ENCODE peak calls at places on chromosomes 6 and 20, in ten cellular contexts. U, K, G, B, F, H, R, P, E and C are unnamed samples.

GRCh38 chr6:150233797-150234399 is 91.1 kb downstream of the PPP1R14C start:
- DNase-seq in B (no peak), K (no peak), P (no peak), H (no peak), G (no peak), F (no peak), R (no peak), U (no peak), E (no peak), C (no peak)

GRCh38 chr20:5039255-5039657 is 37.9 kb upstream of the SLC23A2 start:
- DNase-seq in K (no peak), R (no peak), E (no peak), P (no peak), U (no peak), H (no peak), F (no peak), G (no peak), B (no peak), C (no peak)

GRCh38 chr6:167791780-167792478 is 34.8 kb upstream of the AFDN start:
- DNase-seq in H (no peak), G (no peak), K (no peak), E (no peak), U (no peak), P (no peak), F (no peak), B (no peak), R (no peak), C (no peak)

GRCh38 chr6:97394160-97394748 is 111.2 kb upstream of the MMS22L start:
- DNase-seq in E (peak; percentile 7), H (peak; percentile 66), F (peak; percentile 1), G (peak; percentile 11), U (no peak), P (peak; percentile 8), B (peak; percentile 30), K (peak; percentile 52), R (peak; percentile 47), C (peak; percentile 53)

GRCh38 chr20:33287884-33288283 is 4.9 kb downstream of the BPIFB1 start:
- DNase-seq in F (no peak), U (no peak), E (no peak), G (no peak), K (no peak), B (no peak), R (no peak), H (no peak), P (no peak), C (no peak)

GRCh38 chr20:49259284-49259683 is 18.6 kb downstream of the ZNFX1 start:
- DNase-seq in F (no peak), K (no peak), B (no peak), P (no peak), U (no peak), E (no peak), G (no peak), R (no peak), H (no peak), C (no peak)

GRCh38 chr6:11762782-11763459 is 15.7 kb downstream of the ADTRP start:
- DNase-seq in G (no peak), U (no peak), K (no peak), P (no peak), R (no peak), B (no peak), H (no peak), E (no peak), F (no peak), C (no peak)

GRCh38 chr6:97705568-97705967 is 422.6 kb upstream of the MMS22L start:
- DNase-seq in P (no peak), G (no peak), K (peak; percentile 17), E (no peak), F (no peak), B (no peak), U (no peak), H (peak; percentile 7), R (no peak), C (no peak)

GRCh38 chr6:85574932-85575598 is 18.6 kb downstream of the SNX14 start:
- DNase-seq in E (no peak), H (no peak), G (no peak), F (no peak), U (no peak), P (no peak), B (no peak), R (no peak), K (no peak), C (no peak)

GRCh38 chr20:34538671-34539123 is 19.8 kb upstream of the MAP1LC3A start:
- DNase-seq in E (peak; percentile 45), R (no peak), K (peak; percentile 77), B (peak; percentile 6), F (peak; percentile 21), P (peak; percentile 40), H (peak; percentile 64), G (no peak), U (no peak), C (no peak)

GRCh38 chr6:140669321-140669720 is 1294.9 kb upstream of the CITED2 start:
- DNase-seq in P (no peak), K (no peak), U (no peak), F (no peak), B (no peak), H (no peak), E (no peak), R (no peak), G (no peak), C (no peak)

GRCh38 chr6:75418233-75418632 is 75.4 kb downstream of the FILIP1 start:
- DNase-seq in E (no peak), R (no peak), F (no peak), G (no peak), P (no peak), U (no peak), K (no peak), H (no peak), B (no peak), C (no peak)

GRCh38 chr20:58246346-58246745 is 17.9 kb upstream of the ANKRD60 start:
- DNase-seq in P (no peak), R (no peak), E (no peak), F (no peak), G (no peak), U (no peak), B (no peak), K (no peak), H (no peak), C (peak; percentile 6)

GRCh38 chr6:156762547-156762946 is 14.6 kb upstream of the ARID1B start:
- DNase-seq in E (no peak), B (no peak), R (no peak), U (no peak), H (no peak), F (no peak), G (no peak), P (no peak), K (no peak), C (no peak)

GRCh38 chr6:93819189-93819588 is 399.8 kb upstream of the EPHA7 start:
- DNase-seq in K (no peak), H (no peak), F (no peak), E (no peak), R (no peak), B (no peak), U (no peak), P (no peak), G (no peak), C (no peak)

GRCh38 chr6:63644668-63645326 is 9.2 kb downstream of the PHF3 start:
- DNase-seq in R (no peak), H (no peak), U (no peak), E (no peak), F (no peak), G (no peak), B (peak; percentile 4), P (no peak), K (no peak), C (no peak)